ENCODE peak calls at places on chromosomes 7 and 10, in seven cellular contexts. One of them, this sample, is unnamed.

GRCh38 chr7:116984917-116985316 is 31.6 kb downstream of the ST7 start:
- DNase-seq in psoas muscle: no peak
- DNase-seq in tibial nerve: no peak
- DNase-seq in AG04450: no peak
- DNase-seq in left ventricle myocardium inferior: no peak
- DNase-seq in sigmoid colon: no peak
- DNase-seq in GM23338: peak; percentile 61
- DNase-seq in this sample: no peak

GRCh38 chr7:16559497-16560223 is 33.0 kb downstream of the LRRC72 start:
- DNase-seq in psoas muscle: no peak
- DNase-seq in tibial nerve: no peak
- DNase-seq in AG04450: no peak
- DNase-seq in left ventricle myocardium inferior: no peak
- DNase-seq in sigmoid colon: no peak
- DNase-seq in GM23338: no peak
- DNase-seq in this sample: no peak

GRCh38 chr7:113521468-113521867 is 397.3 kb downstream of the PPP1R3A start:
- DNase-seq in psoas muscle: no peak
- DNase-seq in tibial nerve: no peak
- DNase-seq in AG04450: no peak
- DNase-seq in left ventricle myocardium inferior: no peak
- DNase-seq in sigmoid colon: no peak
- DNase-seq in GM23338: no peak
- DNase-seq in this sample: no peak

GRCh38 chr10:131125511-131126225 is 185.9 kb downstream of the TCERG1L start:
- DNase-seq in psoas muscle: no peak
- DNase-seq in tibial nerve: no peak
- DNase-seq in AG04450: no peak
- DNase-seq in left ventricle myocardium inferior: no peak
- DNase-seq in sigmoid colon: no peak
- DNase-seq in GM23338: no peak
- DNase-seq in this sample: no peak

GRCh38 chr10:33600381-33600780 is 265.9 kb upstream of the NRP1 start:
- DNase-seq in psoas muscle: no peak
- DNase-seq in tibial nerve: no peak
- DNase-seq in AG04450: no peak
- DNase-seq in left ventricle myocardium inferior: no peak
- DNase-seq in sigmoid colon: no peak
- DNase-seq in GM23338: no peak
- DNase-seq in this sample: no peak

GRCh38 chr10:103894454-103894853 is 23.5 kb downstream of the STN1 start:
- DNase-seq in psoas muscle: no peak
- DNase-seq in tibial nerve: no peak
- DNase-seq in AG04450: no peak
- DNase-seq in left ventricle myocardium inferior: no peak
- DNase-seq in sigmoid colon: no peak
- DNase-seq in GM23338: no peak
- DNase-seq in this sample: no peak

GRCh38 chr7:130276796-130277762 is 10.4 kb downstream of the CPA2 start:
- DNase-seq in psoas muscle: no peak
- DNase-seq in tibial nerve: no peak
- DNase-seq in AG04450: peak; percentile 27
- DNase-seq in left ventricle myocardium inferior: no peak
- DNase-seq in sigmoid colon: no peak
- DNase-seq in GM23338: no peak
- DNase-seq in this sample: no peak

GRCh38 chr10:119416855-119417254 is 125.7 kb downstream of the RGS10 start:
- DNase-seq in psoas muscle: peak; percentile 77
- DNase-seq in tibial nerve: peak; percentile 59
- DNase-seq in AG04450: no peak
- DNase-seq in left ventricle myocardium inferior: peak; percentile 73
- DNase-seq in sigmoid colon: peak; percentile 80
- DNase-seq in GM23338: peak; percentile 88
- DNase-seq in this sample: peak; percentile 54

GRCh38 chr7:66503551-66504031 is 125.1 kb upstream of the KCTD7 start:
- DNase-seq in psoas muscle: no peak
- DNase-seq in tibial nerve: no peak
- DNase-seq in AG04450: no peak
- DNase-seq in left ventricle myocardium inferior: no peak
- DNase-seq in sigmoid colon: peak; percentile 57
- DNase-seq in GM23338: no peak
- DNase-seq in this sample: no peak

GRCh38 chr7:115476666-115477065 is 553.9 kb downstream of the TFEC start:
- DNase-seq in psoas muscle: no peak
- DNase-seq in tibial nerve: no peak
- DNase-seq in AG04450: no peak
- DNase-seq in left ventricle myocardium inferior: no peak
- DNase-seq in sigmoid colon: no peak
- DNase-seq in GM23338: peak; percentile 21
- DNase-seq in this sample: no peak

GRCh38 chr7:20201380-20201779 is 15.8 kb downstream of the MACC1 start:
- DNase-seq in psoas muscle: no peak
- DNase-seq in tibial nerve: no peak
- DNase-seq in AG04450: no peak
- DNase-seq in left ventricle myocardium inferior: no peak
- DNase-seq in sigmoid colon: no peak
- DNase-seq in GM23338: peak; percentile 75
- DNase-seq in this sample: no peak

GRCh38 chr10:100826983-100827818 is 81.8 kb downstream of the PAX2 start:
- DNase-seq in psoas muscle: no peak
- DNase-seq in tibial nerve: no peak
- DNase-seq in AG04450: no peak
- DNase-seq in left ventricle myocardium inferior: no peak
- DNase-seq in sigmoid colon: peak; percentile 63
- DNase-seq in GM23338: peak; percentile 61
- DNase-seq in this sample: no peak

GRCh38 chr7:11969627-11970026 is 137.6 kb upstream of the THSD7A start:
- DNase-seq in psoas muscle: no peak
- DNase-seq in tibial nerve: no peak
- DNase-seq in AG04450: no peak
- DNase-seq in left ventricle myocardium inferior: no peak
- DNase-seq in sigmoid colon: no peak
- DNase-seq in GM23338: peak; percentile 52
- DNase-seq in this sample: no peak

GRCh38 chr10:4246881-4247358 is 461.9 kb upstream of the KLF6 start:
- DNase-seq in psoas muscle: no peak
- DNase-seq in tibial nerve: no peak
- DNase-seq in AG04450: peak; percentile 79
- DNase-seq in left ventricle myocardium inferior: no peak
- DNase-seq in sigmoid colon: no peak
- DNase-seq in GM23338: no peak
- DNase-seq in this sample: no peak

GRCh38 chr7:54802841-54803240 is 43.8 kb upstream of the SEC61G start:
- DNase-seq in psoas muscle: no peak
- DNase-seq in tibial nerve: no peak
- DNase-seq in AG04450: no peak
- DNase-seq in left ventricle myocardium inferior: no peak
- DNase-seq in sigmoid colon: no peak
- DNase-seq in GM23338: no peak
- DNase-seq in this sample: no peak

GRCh38 chr10:10627414-10627813 is 390.3 kb upstream of the CELF2 start:
- DNase-seq in psoas muscle: no peak
- DNase-seq in tibial nerve: no peak
- DNase-seq in AG04450: no peak
- DNase-seq in left ventricle myocardium inferior: no peak
- DNase-seq in sigmoid colon: no peak
- DNase-seq in GM23338: no peak
- DNase-seq in this sample: no peak

GRCh38 chr7:1501487-1502270 is 2.5 kb downstream of the INTS1 start:
- DNase-seq in psoas muscle: no peak
- DNase-seq in tibial nerve: no peak
- DNase-seq in AG04450: no peak
- DNase-seq in left ventricle myocardium inferior: no peak
- DNase-seq in sigmoid colon: no peak
- DNase-seq in GM23338: no peak
- DNase-seq in this sample: no peak

GRCh38 chr7:106110885-106111670 is 1.0 kb downstream of the SYPL1 start:
- DNase-seq in psoas muscle: no peak
- DNase-seq in tibial nerve: peak; percentile 19
- DNase-seq in AG04450: no peak
- DNase-seq in left ventricle myocardium inferior: no peak
- DNase-seq in sigmoid colon: no peak
- DNase-seq in GM23338: no peak
- DNase-seq in this sample: no peak

GRCh38 chr7:152202056-152202455 is 176.6 kb downstream of the GALNT11 start:
- DNase-seq in psoas muscle: no peak
- DNase-seq in tibial nerve: no peak
- DNase-seq in AG04450: no peak
- DNase-seq in left ventricle myocardium inferior: no peak
- DNase-seq in sigmoid colon: no peak
- DNase-seq in GM23338: no peak
- DNase-seq in this sample: no peak

GRCh38 chr7:100720320-100720644 is at the start of gene EPO:
- DNase-seq in psoas muscle: no peak
- DNase-seq in tibial nerve: no peak
- DNase-seq in AG04450: no peak
- DNase-seq in left ventricle myocardium inferior: no peak
- DNase-seq in sigmoid colon: no peak
- DNase-seq in GM23338: peak; percentile 33
- DNase-seq in this sample: no peak
- H3K27me3 ChIP-seq in psoas muscle: peaks cover 14% of the 10 kb centered on the region
- H3K27me3 ChIP-seq in tibial nerve: peaks cover 44% of the 10 kb centered on the region
- H3K27me3 ChIP-seq in AG04450: peaks cover 54% of the 10 kb centered on the region
- H3K27me3 ChIP-seq in left ventricle myocardium inferior: peaks cover 67% of the 10 kb centered on the region
- H3K27me3 ChIP-seq in sigmoid colon: peaks cover 27% of the 10 kb centered on the region
- H3K27me3 ChIP-seq in GM23338: peaks cover 38% of the 10 kb centered on the region
- H3K27me3 ChIP-seq in this sample: peaks cover 28% of the 10 kb centered on the region

DNA sequence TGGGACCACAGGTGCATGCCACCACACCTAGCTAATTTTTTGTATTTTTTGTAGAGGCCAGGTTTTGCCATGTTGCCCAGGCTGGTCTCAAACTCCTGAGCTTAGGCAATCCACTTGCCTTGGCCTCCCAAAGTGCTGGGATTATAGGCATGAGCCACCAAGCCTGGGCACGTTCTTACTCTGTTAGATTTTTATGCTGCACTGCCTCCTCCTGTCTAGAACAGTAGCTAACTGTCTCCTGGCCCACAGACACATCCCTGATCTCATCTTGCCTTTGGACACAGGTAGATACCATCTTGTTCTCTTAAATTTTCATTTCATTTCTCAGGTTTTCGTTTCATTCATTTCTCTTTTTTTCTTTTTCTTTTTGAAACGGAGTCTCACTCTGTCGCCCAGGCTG is 41.1 kb downstream of the BLVRA start:
- DNase-seq in psoas muscle: no peak
- DNase-seq in tibial nerve: no peak
- DNase-seq in AG04450: no peak
- DNase-seq in left ventricle myocardium inferior: no peak
- DNase-seq in sigmoid colon: no peak
- DNase-seq in GM23338: no peak
- DNase-seq in this sample: no peak
- TF ChIP-seq CTCF in psoas muscle: no peak
- TF ChIP-seq CTCF in tibial nerve: no peak
- TF ChIP-seq CTCF in AG04450: no peak
- TF ChIP-seq CTCF in left ventricle myocardium inferior: no peak
- TF ChIP-seq CTCF in sigmoid colon: no peak
- TF ChIP-seq CTCF in GM23338: peak; percentile 38
- TF ChIP-seq CTCF in this sample: no peak

GRCh38 chr7:155396661-155397060 is 61.3 kb upstream of the EN2 start:
- DNase-seq in psoas muscle: peak; percentile 24
- DNase-seq in tibial nerve: no peak
- DNase-seq in AG04450: no peak
- DNase-seq in left ventricle myocardium inferior: no peak
- DNase-seq in sigmoid colon: no peak
- DNase-seq in GM23338: no peak
- DNase-seq in this sample: no peak

GRCh38 chr7:155401884-155402283 is 56.0 kb upstream of the EN2 start:
- DNase-seq in psoas muscle: no peak
- DNase-seq in tibial nerve: no peak
- DNase-seq in AG04450: no peak
- DNase-seq in left ventricle myocardium inferior: no peak
- DNase-seq in sigmoid colon: no peak
- DNase-seq in GM23338: no peak
- DNase-seq in this sample: no peak

GRCh38 chr7:155402941-155403340 is 55.0 kb upstream of the EN2 start:
- DNase-seq in psoas muscle: no peak
- DNase-seq in tibial nerve: no peak
- DNase-seq in AG04450: no peak
- DNase-seq in left ventricle myocardium inferior: no peak
- DNase-seq in sigmoid colon: no peak
- DNase-seq in GM23338: no peak
- DNase-seq in this sample: no peak

GRCh38 chr7:155398944-155399343 is 59.0 kb upstream of the EN2 start:
- DNase-seq in psoas muscle: peak; percentile 47
- DNase-seq in tibial nerve: no peak
- DNase-seq in AG04450: no peak
- DNase-seq in left ventricle myocardium inferior: no peak
- DNase-seq in sigmoid colon: no peak
- DNase-seq in GM23338: no peak
- DNase-seq in this sample: no peak

DNA sequence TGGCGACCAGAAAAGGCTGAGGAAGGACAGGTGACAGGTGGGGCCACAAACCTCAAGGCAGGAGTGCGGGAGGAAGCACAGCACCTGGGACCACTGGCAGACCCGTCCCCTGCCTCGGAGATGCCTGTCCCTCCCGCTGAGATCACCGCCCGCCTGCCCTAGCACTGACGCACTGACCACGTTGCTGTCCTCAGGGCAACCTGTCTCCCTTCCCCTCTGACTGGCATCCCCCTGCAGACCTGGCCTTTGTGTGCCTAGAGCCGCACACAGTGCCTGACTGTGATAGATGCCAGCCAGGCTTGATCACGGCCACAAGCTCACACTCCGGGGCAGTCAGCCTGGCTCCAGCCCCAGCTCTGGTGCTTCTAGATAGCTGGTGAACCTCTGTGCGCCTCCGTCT is 58.4 kb upstream of the EN2 start:
- DNase-seq in psoas muscle: peak; percentile 23
- DNase-seq in tibial nerve: no peak
- DNase-seq in AG04450: no peak
- DNase-seq in left ventricle myocardium inferior: no peak
- DNase-seq in sigmoid colon: no peak
- DNase-seq in GM23338: no peak
- DNase-seq in this sample: no peak
- H3K27me3 ChIP-seq in psoas muscle: peaks cover 20% of the 10 kb centered on the region
- H3K27me3 ChIP-seq in tibial nerve: peaks cover 39% of the 10 kb centered on the region
- H3K27me3 ChIP-seq in AG04450: no peaks in the 10 kb centered on the region
- H3K27me3 ChIP-seq in left ventricle myocardium inferior: peaks cover 96% of the 10 kb centered on the region
- H3K27me3 ChIP-seq in sigmoid colon: peaks cover 28% of the 10 kb centered on the region
- H3K27me3 ChIP-seq in GM23338: no peaks in the 10 kb centered on the region
- H3K27me3 ChIP-seq in this sample: peaks cover 21% of the 10 kb centered on the region

GRCh38 chr7:157405914-157406810 is 69.4 kb downstream of the DNAJB6 start:
- DNase-seq in psoas muscle: peak; percentile 86
- DNase-seq in tibial nerve: no peak
- DNase-seq in AG04450: no peak
- DNase-seq in left ventricle myocardium inferior: peak; percentile 65
- DNase-seq in sigmoid colon: peak; percentile 55
- DNase-seq in GM23338: no peak
- DNase-seq in this sample: peak; percentile 89
- TF ChIP-seq CTCF in psoas muscle: peak; percentile 39
- TF ChIP-seq CTCF in tibial nerve: no peak
- TF ChIP-seq CTCF in AG04450: no peak
- TF ChIP-seq CTCF in left ventricle myocardium inferior: peak; percentile 59
- TF ChIP-seq CTCF in sigmoid colon: no peak
- TF ChIP-seq CTCF in GM23338: peak; percentile 52
- TF ChIP-seq CTCF in this sample: peak; percentile 33

DNA sequence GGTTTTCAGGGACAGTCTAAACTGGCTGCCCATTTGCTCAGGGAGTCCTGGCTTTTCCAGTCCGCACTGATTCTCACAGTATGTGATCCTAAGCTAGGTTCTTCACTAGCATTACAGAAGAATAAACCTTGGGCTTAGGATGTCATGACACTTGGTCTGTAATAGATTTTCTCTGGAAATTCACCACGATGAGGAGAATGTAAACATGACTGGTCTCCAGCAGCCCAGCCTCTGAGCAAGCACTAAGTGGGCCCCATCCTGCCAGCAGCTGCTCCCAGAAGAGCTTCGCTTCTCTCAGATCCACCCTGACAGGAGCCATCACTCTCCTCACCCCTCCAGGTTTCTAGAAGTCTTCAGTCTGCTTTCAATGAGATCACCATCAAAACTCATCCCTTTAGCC is 103.7 kb upstream of the ZPBP start:
- DNase-seq in psoas muscle: no peak
- DNase-seq in tibial nerve: no peak
- DNase-seq in AG04450: no peak
- DNase-seq in left ventricle myocardium inferior: no peak
- DNase-seq in sigmoid colon: no peak
- DNase-seq in GM23338: no peak
- DNase-seq in this sample: no peak
- H3K27me3 ChIP-seq in psoas muscle: no peaks in the 10 kb centered on the region
- H3K27me3 ChIP-seq in tibial nerve: no peaks in the 10 kb centered on the region
- H3K27me3 ChIP-seq in AG04450: no peaks in the 10 kb centered on the region
- H3K27me3 ChIP-seq in left ventricle myocardium inferior: peaks cover 59% of the 10 kb centered on the region
- H3K27me3 ChIP-seq in sigmoid colon: no peaks in the 10 kb centered on the region
- H3K27me3 ChIP-seq in GM23338: no peaks in the 10 kb centered on the region
- H3K27me3 ChIP-seq in this sample: peaks cover 5% of the 10 kb centered on the region